ENCODE peak calls at places on chromosomes 5 and 9, in nine cellular contexts. T, L, F, P, E, R, U, S and J are unnamed samples.

GRCh38 chr5:76065258-76065657 is 17.9 kb upstream of the SV2C start:
- DNase-seq in T (no peak), L (no peak), F (no peak), P (no peak), E (no peak), R (no peak), U (no peak), S (no peak), J (no peak)

GRCh38 chr5:143248391-143248790 is 155.1 kb downstream of the NR3C1 start:
- DNase-seq in T (no peak), L (no peak), F (no peak), P (no peak), E (no peak), R (no peak), U (no peak), S (no peak), J (no peak)

GRCh38 chr5:57386958-57387357 is 95.7 kb downstream of the ACTBL2 start:
- DNase-seq in T (no peak), L (no peak), F (peak; percentile 58), P (no peak), E (no peak), R (no peak), U (no peak), S (peak; percentile 72), J (no peak)

GRCh38 chr9:2963307-2963706 is 119.4 kb upstream of the PUM3 start:
- DNase-seq in T (no peak), L (peak; percentile 85), F (no peak), P (no peak), E (no peak), R (no peak), U (no peak), S (no peak), J (no peak)

GRCh38 chr5:180291234-180291940 is 496 bp downstream of the MAPK9 start:
- DNase-seq in T (no peak), L (peak; percentile 16), F (no peak), P (no peak), E (no peak), R (peak; percentile 53), U (no peak), S (no peak), J (no peak)

GRCh38 chr9:115200711-115201505 is 83.0 kb upstream of the TNC start:
- DNase-seq in T (no peak), L (no peak), F (no peak), P (no peak), E (no peak), R (no peak), U (no peak), S (peak; percentile 71), J (no peak)

GRCh38 chr9:13841801-13842462 is 472.0 kb downstream of the NFIB start:
- DNase-seq in T (peak; percentile 46), L (peak; percentile 61), F (no peak), P (peak; percentile 84), E (no peak), R (no peak), U (no peak), S (peak; percentile 28), J (no peak)

GRCh38 chr9:131739192-131739961 is 499 bp downstream of the RAPGEF1 start:
- DNase-seq in T (peak; percentile 78), L (no peak), F (peak; percentile 31), P (peak; percentile 9), E (no peak), R (no peak), U (no peak), S (peak; percentile 28), J (peak; percentile 24)

GRCh38 chr9:121688149-121688680 is 36.8 kb downstream of the DAB2IP start:
- DNase-seq in T (no peak), L (no peak), F (no peak), P (no peak), E (no peak), R (no peak), U (no peak), S (no peak), J (no peak)

GRCh38 chr5:152688561-152689274 is 283.6 kb upstream of the NMUR2 start:
- DNase-seq in T (no peak), L (peak; percentile 36), F (peak; percentile 79), P (no peak), E (no peak), R (peak; percentile 83), U (no peak), S (peak; percentile 99), J (no peak)

GRCh38 chr9:35579130-35579529 is 25.9 kb upstream of the TESK1 start:
- DNase-seq in T (no peak), L (no peak), F (peak; percentile 14), P (no peak), E (no peak), R (no peak), U (no peak), S (no peak), J (no peak)

GRCh38 chr9:134067904-134068741 is at the start of gene BRD3:
- DNase-seq in T (peak; percentile 93), L (peak; percentile 89), F (peak; percentile 91), P (peak; percentile 87), E (peak; percentile 62), R (peak; percentile 91), U (peak; percentile 66), S (peak; percentile 87), J (peak; percentile 85)

GRCh38 chr9:121833061-121833460 is 181.6 kb downstream of the DAB2IP start:
- DNase-seq in T (peak; percentile 37), L (no peak), F (no peak), P (no peak), E (no peak), R (no peak), U (no peak), S (no peak), J (no peak)

GRCh38 chr5:95159603-95160002 is 125.3 kb downstream of the MCTP1 start:
- DNase-seq in T (no peak), L (no peak), F (no peak), P (no peak), E (no peak), R (no peak), U (no peak), S (no peak), J (no peak)

GRCh38 chr5:97658116-97658900 is 475.3 kb upstream of the RIOK2 start:
- DNase-seq in T (no peak), L (no peak), F (no peak), P (no peak), E (no peak), R (peak; percentile 16), U (no peak), S (peak; percentile 1), J (no peak)

GRCh38 chr9:81823672-81824554 is 104.3 kb upstream of the SPATA31D4 start:
- DNase-seq in T (no peak), L (peak; percentile 45), F (no peak), P (no peak), E (no peak), R (no peak), U (no peak), S (no peak), J (no peak)

GRCh38 chr9:93033541-93033940 is 25.0 kb upstream of the SUSD3 start:
- DNase-seq in T (no peak), L (peak; percentile 74), F (no peak), P (no peak), E (no peak), R (no peak), U (no peak), S (no peak), J (no peak)

GRCh38 chr5:99614888-99615287 is 686.1 kb upstream of the CHD1 start:
- DNase-seq in T (no peak), L (no peak), F (no peak), P (no peak), E (no peak), R (no peak), U (no peak), S (no peak), J (no peak)

GRCh38 chr5:161219816-161220215 is 326.7 kb downstream of the GABRB2 start:
- DNase-seq in T (no peak), L (peak; percentile 21), F (no peak), P (no peak), E (no peak), R (no peak), U (no peak), S (no peak), J (no peak)

GRCh38 chr5:59042201-59042600 is 459.3 kb downstream of the RAB3C start:
- DNase-seq in T (no peak), L (no peak), F (peak; percentile 86), P (no peak), E (no peak), R (no peak), U (no peak), S (peak; percentile 91), J (no peak)

GRCh38 chr5:110817437-110817836 is 78.6 kb downstream of the SLC25A46 start:
- DNase-seq in T (no peak), L (no peak), F (peak; percentile 47), P (no peak), E (no peak), R (no peak), U (no peak), S (peak; percentile 57), J (no peak)

GRCh38 chr5:125017796-125018195 is 271.4 kb upstream of the ZNF608 start:
- DNase-seq in T (no peak), L (no peak), F (no peak), P (no peak), E (no peak), R (no peak), U (no peak), S (no peak), J (no peak)

GRCh38 chr9:28166179-28166578 is 592.9 kb upstream of the C9orf72 start:
- DNase-seq in T (no peak), L (no peak), F (no peak), P (no peak), E (no peak), R (no peak), U (no peak), S (no peak), J (no peak)

GRCh38 chr5:159263569-159263905 is 447 bp downstream of the UBLCP1 start:
- DNase-seq in T (no peak), L (no peak), F (no peak), P (no peak), E (peak; percentile 18), R (no peak), U (no peak), S (no peak), J (no peak)

GRCh38 chr9:694499-695154 is 146.9 kb upstream of the DMRT1 start:
- DNase-seq in T (no peak), L (no peak), F (peak; percentile 93), P (no peak), E (no peak), R (no peak), U (peak; percentile 54), S (peak; percentile 97), J (no peak)

GRCh38 chr5:177389368-177390169 is 5.3 kb downstream of the SLC34A1 start:
- DNase-seq in T (no peak), L (no peak), F (peak; percentile 97), P (no peak), E (peak; percentile 35), R (no peak), U (no peak), S (peak; percentile 93), J (no peak)

GRCh38 chr9:117178596-117179111 is 236.2 kb downstream of the ASTN2 start:
- DNase-seq in T (peak; percentile 26), L (peak; percentile 86), F (peak; percentile 34), P (peak; percentile 58), E (no peak), R (peak; percentile 90), U (no peak), S (peak; percentile 41), J (peak; percentile 22)

GRCh38 chr9:114431003-114431402 is 43.2 kb upstream of the AKNA start:
- DNase-seq in T (no peak), L (no peak), F (no peak), P (no peak), E (no peak), R (no peak), U (no peak), S (no peak), J (no peak)

GRCh38 chr9:2158111-2158610 is 143.0 kb downstream of the SMARCA2 start:
- DNase-seq in T (no peak), L (peak; percentile 92), F (peak; percentile 85), P (peak; percentile 8), E (peak; percentile 16), R (no peak), U (no peak), S (peak; percentile 69), J (peak; percentile 13)

GRCh38 chr5:90440644-90441043 is 31.1 kb upstream of the CETN3 start:
- DNase-seq in T (no peak), L (no peak), F (no peak), P (no peak), E (no peak), R (no peak), U (no peak), S (no peak), J (no peak)